ENCODE peak calls at places on chromosomes 12 and 14, in nine cellular contexts. X, J, B, L, D, Y, H, Q and F are unnamed samples.

GRCh38 chr14:77707355-77707723 is 484 bp downstream of the ALKBH1 start:
- DNase-seq in D (peak; percentile 42), X (peak; percentile 34), B (peak; percentile 64), J (peak; percentile 45), Q (peak; percentile 23), Y (peak; percentile 56), H (peak; percentile 54), L (no peak), F (no peak)

GRCh38 chr12:76927170-76927784 is 48.5 kb upstream of the CSRP2 start:
- DNase-seq in J (peak; percentile 62), B (peak; percentile 76), H (peak; percentile 55), Y (peak; percentile 51), X (peak; percentile 71), D (peak; percentile 36), Q (peak; percentile 43), L (no peak), F (no peak)

GRCh38 chr12:89951694-89952060 is 243.0 kb upstream of the ATP2B1 start:
- DNase-seq in D (no peak), X (no peak), L (no peak), J (no peak), B (no peak), Q (no peak), H (no peak), Y (no peak), F (no peak)

GRCh38 chr14:102827716-102828115 is 50.5 kb downstream of the TRAF3 start:
- DNase-seq in X (no peak), D (no peak), H (no peak), B (no peak), Y (no peak), J (no peak), L (no peak), Q (no peak), F (no peak)

GRCh38 chr12:69275471-69275891 is 36.1 kb downstream of the CPSF6 start:
- DNase-seq in J (no peak), Q (no peak), B (no peak), X (no peak), D (no peak), L (no peak), H (peak; percentile 7), Y (no peak), F (no peak)

GRCh38 chr14:59829941-59830734 is 40.4 kb downstream of the RTN1 start:
- DNase-seq in H (no peak), Y (no peak), Q (no peak), X (no peak), J (no peak), L (no peak), D (no peak), B (peak; percentile 36), F (no peak)

GRCh38 chr12:65537978-65538377 is 259.5 kb downstream of the MSRB3 start:
- DNase-seq in H (no peak), X (no peak), Q (no peak), B (no peak), D (peak; percentile 32), Y (no peak), L (no peak), J (no peak), F (no peak)

GRCh38 chr14:73269729-73270651 is 32.7 kb downstream of the PAPLN start:
- DNase-seq in D (no peak), J (no peak), B (no peak), H (peak; percentile 21), Y (no peak), Q (peak; percentile 73), L (no peak), X (peak; percentile 35), F (peak; percentile 21)

GRCh38 chr12:110200124-110200417 is 75.9 kb downstream of the IFT81 start:
- DNase-seq in J (no peak), Y (no peak), D (no peak), Q (no peak), L (no peak), X (no peak), B (no peak), H (no peak), F (no peak)

GRCh38 chr12:69987453-69988102 is 162.6 kb downstream of the MYRFL start:
- DNase-seq in J (no peak), H (peak; percentile 97), D (peak; percentile 22), X (no peak), B (no peak), L (no peak), Q (no peak), Y (no peak), F (no peak)

GRCh38 chr12:49627752-49628360 is 4.5 kb downstream of the PRPF40B start:
- DNase-seq in D (peak; percentile 57), J (no peak), L (no peak), Q (no peak), H (peak; percentile 45), X (no peak), B (no peak), Y (no peak), F (no peak)

GRCh38 chr12:54784115-54784514 is 70.2 kb upstream of the MUCL1 start:
- DNase-seq in X (no peak), H (no peak), D (no peak), L (no peak), J (no peak), B (no peak), Y (no peak), Q (no peak), F (no peak)

GRCh38 chr14:72926292-72927028 is at the start of gene DCAF4:
- DNase-seq in H (peak; percentile 98), B (peak; percentile 95), J (peak; percentile 95), Y (peak; percentile 98), D (peak; percentile 90), L (peak; percentile 83), Q (peak; percentile 98), X (peak; percentile 96), F (peak; percentile 92)

GRCh38 chr12:116153983-116154382 is 123.5 kb downstream of the MED13L start:
- DNase-seq in D (no peak), B (no peak), Q (no peak), H (no peak), J (no peak), L (no peak), Y (no peak), X (no peak), F (no peak)

GRCh38 chr12:57477710-57478681 is 1.7 kb downstream of the ARHGAP9 start:
- DNase-seq in L (no peak), D (no peak), H (no peak), J (peak; percentile 70), X (peak; percentile 68), Q (peak; percentile 73), B (peak; percentile 66), Y (peak; percentile 82), F (peak; percentile 77)

GRCh38 chr12:70459786-70460185 is 93.7 kb downstream of the KCNMB4 start:
- DNase-seq in B (no peak), J (no peak), X (no peak), Y (no peak), D (no peak), H (no peak), Q (peak; percentile 14), L (no peak), F (no peak)